ENCODE peak calls at places on chromosome 12, in four cellular contexts. One of them, this sample, is unnamed.

GRCh38 chr12:106001105-106001489 is 137.7 kb downstream of the NUAK1 start:
- DNase-seq in NCI-H2081: no peak
- DNase-seq in DMS153: no peak
- DNase-seq in skeletal muscle cell: no peak
- DNase-seq in this sample: no peak

GRCh38 chr12:78392918-78393317 is 471.7 kb upstream of the SYT1 start:
- DNase-seq in NCI-H2081: peak
- DNase-seq in DMS153: no peak
- DNase-seq in skeletal muscle cell: no peak
- DNase-seq in this sample: no peak

GRCh38 chr12:124391340-124392261 is 96.7 kb downstream of the RFLNA start:
- DNase-seq in NCI-H2081: no peak
- DNase-seq in DMS153: peak
- DNase-seq in skeletal muscle cell: no peak
- DNase-seq in this sample: peak

GRCh38 chr12:112325157-112325556 is 57.1 kb downstream of the HECTD4 start:
- DNase-seq in NCI-H2081: no peak
- DNase-seq in DMS153: no peak
- DNase-seq in skeletal muscle cell: no peak
- DNase-seq in this sample: no peak

GRCh38 chr12:97555547-97556200 is 93.1 kb downstream of the RMST start:
- DNase-seq in NCI-H2081: no peak
- DNase-seq in DMS153: no peak
- DNase-seq in skeletal muscle cell: no peak
- DNase-seq in this sample: no peak

GRCh38 chr12:93173178-93173957 is 204.4 kb upstream of the NUDT4 start:
- DNase-seq in NCI-H2081: no peak
- DNase-seq in DMS153: no peak
- DNase-seq in skeletal muscle cell: peak
- DNase-seq in this sample: no peak

GRCh38 chr12:121059031-121059898 is 20.2 kb upstream of the OASL start:
- DNase-seq in NCI-H2081: no peak
- DNase-seq in DMS153: no peak
- DNase-seq in skeletal muscle cell: no peak
- DNase-seq in this sample: no peak

GRCh38 chr12:123532808-123533649 is 490 bp downstream of the RILPL1 start:
- DNase-seq in NCI-H2081: no peak
- DNase-seq in DMS153: no peak
- DNase-seq in skeletal muscle cell: no peak
- DNase-seq in this sample: peak

GRCh38 chr12:32765906-32766305 is 10.2 kb upstream of the YARS2 start:
- DNase-seq in NCI-H2081: no peak
- DNase-seq in DMS153: no peak
- DNase-seq in skeletal muscle cell: no peak
- DNase-seq in this sample: no peak

GRCh38 chr12:41242613-41243012 is 54.5 kb downstream of the PDZRN4 start:
- DNase-seq in NCI-H2081: no peak
- DNase-seq in DMS153: no peak
- DNase-seq in skeletal muscle cell: no peak
- DNase-seq in this sample: no peak

GRCh38 chr12:58504539-58504938 is 415.8 kb downstream of the LRIG3 start:
- DNase-seq in NCI-H2081: peak
- DNase-seq in DMS153: peak
- DNase-seq in skeletal muscle cell: no peak
- DNase-seq in this sample: no peak

GRCh38 chr12:104575442-104575841 is 118.7 kb downstream of the CHST11 start:
- DNase-seq in NCI-H2081: no peak
- DNase-seq in DMS153: no peak
- DNase-seq in skeletal muscle cell: no peak
- DNase-seq in this sample: peak

GRCh38 chr12:44225128-44225527 is 389.2 kb downstream of the TMEM117 start:
- DNase-seq in NCI-H2081: no peak
- DNase-seq in DMS153: no peak
- DNase-seq in skeletal muscle cell: no peak
- DNase-seq in this sample: no peak

GRCh38 chr12:48810817-48811453 is 7.4 kb upstream of the CACNB3 start:
- DNase-seq in NCI-H2081: no peak
- DNase-seq in DMS153: no peak
- DNase-seq in skeletal muscle cell: peak
- DNase-seq in this sample: no peak

GRCh38 chr12:115956674-115957073 is 320.8 kb downstream of the MED13L start:
- DNase-seq in NCI-H2081: no peak
- DNase-seq in DMS153: no peak
- DNase-seq in skeletal muscle cell: no peak
- DNase-seq in this sample: no peak

GRCh38 chr12:12070674-12071661 is at the start of gene BCL2L14:
- DNase-seq in NCI-H2081: no peak
- DNase-seq in DMS153: no peak
- DNase-seq in skeletal muscle cell: no peak
- DNase-seq in this sample: no peak

GRCh38 chr12:2669560-2669959 is 125.2 kb upstream of the FKBP4 start:
- DNase-seq in NCI-H2081: no peak
- DNase-seq in DMS153: no peak
- DNase-seq in skeletal muscle cell: no peak
- DNase-seq in this sample: no peak

GRCh38 chr12:30286345-30286926 is 409.2 kb downstream of the IPO8 start:
- DNase-seq in NCI-H2081: no peak
- DNase-seq in DMS153: peak
- DNase-seq in skeletal muscle cell: peak
- DNase-seq in this sample: no peak

GRCh38 chr12:47894652-47895051 is 10.1 kb downstream of the VDR start:
- DNase-seq in NCI-H2081: no peak
- DNase-seq in DMS153: no peak
- DNase-seq in skeletal muscle cell: no peak
- DNase-seq in this sample: no peak